ENCODE peak calls at places on chromosomes 16 and 17, in five cellular contexts. O, T, V, Y and M are unnamed samples.
A peak's percentile ranks its signal among the peaks of the same experiment; 100 is the strongest.

GRCh38 chr16:2009302-2009711 is 314 bp downstream of the ZNF598 start:
- DNase-seq in O (no peak), T (no peak), V (no peak), Y (no peak), M (no peak)

GRCh38 chr16:84467256-84467655 is 37.2 kb downstream of the MEAK7 start:
- DNase-seq in O (no peak), T (no peak), V (no peak), Y (no peak), M (no peak)

GRCh38 chr17:61221181-61221580 is 178.5 kb upstream of the TBX2 start:
- DNase-seq in O (no peak), T (no peak), V (no peak), Y (no peak), M (no peak)

GRCh38 chr16:1003551-1004347 is 22.2 kb downstream of the SOX8 start:
- DNase-seq in O (no peak), T (no peak), V (no peak), Y (no peak), M (no peak)

GRCh38 chr17:28071891-28072606 is 29.6 kb downstream of the NLK start:
- DNase-seq in O (no peak), T (no peak), V (no peak), Y (no peak), M (no peak)

GRCh38 chr16:84165746-84166145 is 20.6 kb downstream of the DNAAF1 start:
- DNase-seq in O (no peak), T (no peak), V (no peak), Y (no peak), M (no peak)

GRCh38 chr17:79747508-79748295 is 17.0 kb downstream of the ENPP7 start:
- DNase-seq in O (no peak), T (peak; percentile 84), V (no peak), Y (peak; percentile 59), M (peak; percentile 56)

GRCh38 chr17:82356845-82357355 is 2.1 kb upstream of the TEX19 start:
- DNase-seq in O (no peak), T (peak; percentile 15), V (no peak), Y (no peak), M (no peak)